ENCODE peak calls at places on chromosomes 3 and 15, in five cellular contexts. One of them, this sample, is unnamed.
A peak's percentile ranks its signal among the peaks of the same experiment; 100 is the strongest.

GRCh38 chr15:99135194-99135593 is 30.3 kb downstream of the SYNM start:
- DNase-seq in colonic mucosa: no peak
- DNase-seq in CD4-positive, CD25-positive, alpha-beta regulatory T cell: no peak
- DNase-seq in HepG2: peak; percentile 61
- DNase-seq in GM23248: no peak
- DNase-seq in this sample: no peak

GRCh38 chr3:152205097-152205593 is 63.6 kb upstream of the MBNL1 start:
- DNase-seq in colonic mucosa: no peak
- DNase-seq in CD4-positive, CD25-positive, alpha-beta regulatory T cell: peak; percentile 76
- DNase-seq in HepG2: no peak
- DNase-seq in GM23248: no peak
- DNase-seq in this sample: no peak

GRCh38 chr15:64895285-64896065 is 16.2 kb upstream of the ANKDD1A start:
- DNase-seq in colonic mucosa: no peak
- DNase-seq in CD4-positive, CD25-positive, alpha-beta regulatory T cell: peak; percentile 89
- DNase-seq in HepG2: no peak
- DNase-seq in GM23248: peak; percentile 68
- DNase-seq in this sample: no peak

GRCh38 chr3:127889461-127889863 is 25.6 kb upstream of the KBTBD12 start:
- DNase-seq in colonic mucosa: no peak
- DNase-seq in CD4-positive, CD25-positive, alpha-beta regulatory T cell: no peak
- DNase-seq in HepG2: no peak
- DNase-seq in GM23248: peak; percentile 88
- DNase-seq in this sample: no peak

GRCh38 chr3:148102156-148102555 is 595.5 kb upstream of the AGTR1 start:
- DNase-seq in colonic mucosa: no peak
- DNase-seq in CD4-positive, CD25-positive, alpha-beta regulatory T cell: no peak
- DNase-seq in HepG2: no peak
- DNase-seq in GM23248: peak; percentile 22
- DNase-seq in this sample: no peak

GRCh38 chr3:53547327-53547726 is 52.9 kb downstream of the CACNA1D start:
- DNase-seq in colonic mucosa: no peak
- DNase-seq in CD4-positive, CD25-positive, alpha-beta regulatory T cell: no peak
- DNase-seq in HepG2: no peak
- DNase-seq in GM23248: no peak
- DNase-seq in this sample: no peak

GRCh38 chr15:85702321-85703230 is 92.1 kb downstream of the KLHL25 start:
- DNase-seq in colonic mucosa: no peak
- DNase-seq in CD4-positive, CD25-positive, alpha-beta regulatory T cell: peak; percentile 60
- DNase-seq in HepG2: no peak
- DNase-seq in GM23248: peak; percentile 56
- DNase-seq in this sample: no peak

GRCh38 chr15:37995461-37996347 is 61.3 kb downstream of the TMCO5A start:
- DNase-seq in colonic mucosa: no peak
- DNase-seq in CD4-positive, CD25-positive, alpha-beta regulatory T cell: peak; percentile 33
- DNase-seq in HepG2: peak; percentile 18
- DNase-seq in GM23248: peak; percentile 89
- DNase-seq in this sample: no peak

GRCh38 chr3:71881041-71881440 is 96.1 kb upstream of the PROK2 start:
- DNase-seq in colonic mucosa: peak; percentile 34
- DNase-seq in CD4-positive, CD25-positive, alpha-beta regulatory T cell: no peak
- DNase-seq in HepG2: no peak
- DNase-seq in GM23248: no peak
- DNase-seq in this sample: no peak

GRCh38 chr15:55282284-55282833 is 7.3 kb downstream of the RAB27A start:
- DNase-seq in colonic mucosa: no peak
- DNase-seq in CD4-positive, CD25-positive, alpha-beta regulatory T cell: no peak
- DNase-seq in HepG2: no peak
- DNase-seq in GM23248: peak; percentile 82
- DNase-seq in this sample: no peak

GRCh38 chr3:32238027-32238815 is at the start of gene CMTM8:
- DNase-seq in colonic mucosa: peak; percentile 84
- DNase-seq in CD4-positive, CD25-positive, alpha-beta regulatory T cell: peak; percentile 85
- DNase-seq in HepG2: peak; percentile 69
- DNase-seq in GM23248: peak; percentile 28
- DNase-seq in this sample: peak; percentile 96

GRCh38 chr15:26848498-26848897 is 18.4 kb upstream of the GABRA5 start:
- DNase-seq in colonic mucosa: no peak
- DNase-seq in CD4-positive, CD25-positive, alpha-beta regulatory T cell: no peak
- DNase-seq in HepG2: no peak
- DNase-seq in GM23248: peak; percentile 4
- DNase-seq in this sample: no peak

GRCh38 chr15:38455096-38455495 is 1.2 kb downstream of the FAM98B start:
- DNase-seq in colonic mucosa: no peak
- DNase-seq in CD4-positive, CD25-positive, alpha-beta regulatory T cell: no peak
- DNase-seq in HepG2: no peak
- DNase-seq in GM23248: peak; percentile 57
- DNase-seq in this sample: no peak

GRCh38 chr3:61685755-61686154 is 124.4 kb downstream of the PTPRG start:
- DNase-seq in colonic mucosa: no peak
- DNase-seq in CD4-positive, CD25-positive, alpha-beta regulatory T cell: no peak
- DNase-seq in HepG2: no peak
- DNase-seq in GM23248: no peak
- DNase-seq in this sample: no peak

GRCh38 chr15:84752700-84753099 is 4.3 kb downstream of the ZNF592 start:
- DNase-seq in colonic mucosa: no peak
- DNase-seq in CD4-positive, CD25-positive, alpha-beta regulatory T cell: no peak
- DNase-seq in HepG2: peak; percentile 28
- DNase-seq in GM23248: peak; percentile 68
- DNase-seq in this sample: no peak

GRCh38 chr3:112302881-112303761 is 9.1 kb upstream of the SLC9C1 start:
- DNase-seq in colonic mucosa: no peak
- DNase-seq in CD4-positive, CD25-positive, alpha-beta regulatory T cell: peak; percentile 50
- DNase-seq in HepG2: no peak
- DNase-seq in GM23248: peak; percentile 24
- DNase-seq in this sample: peak; percentile 17

GRCh38 chr3:124639406-124640237 is 90.6 kb upstream of the UMPS start:
- DNase-seq in colonic mucosa: no peak
- DNase-seq in CD4-positive, CD25-positive, alpha-beta regulatory T cell: peak; percentile 60
- DNase-seq in HepG2: no peak
- DNase-seq in GM23248: no peak
- DNase-seq in this sample: no peak

GRCh38 chr3:116815321-116815720 is 105.7 kb downstream of the TUSC7 start:
- DNase-seq in colonic mucosa: no peak
- DNase-seq in CD4-positive, CD25-positive, alpha-beta regulatory T cell: no peak
- DNase-seq in HepG2: no peak
- DNase-seq in GM23248: no peak
- DNase-seq in this sample: no peak

GRCh38 chr3:30347679-30348216 is 258.7 kb upstream of the TGFBR2 start:
- DNase-seq in colonic mucosa: no peak
- DNase-seq in CD4-positive, CD25-positive, alpha-beta regulatory T cell: peak; percentile 78
- DNase-seq in HepG2: peak; percentile 87
- DNase-seq in GM23248: peak; percentile 97
- DNase-seq in this sample: no peak

GRCh38 chr3:60788185-60788584 is 463.1 kb downstream of the FHIT start:
- DNase-seq in colonic mucosa: no peak
- DNase-seq in CD4-positive, CD25-positive, alpha-beta regulatory T cell: no peak
- DNase-seq in HepG2: no peak
- DNase-seq in GM23248: no peak
- DNase-seq in this sample: no peak

GRCh38 chr3:74314696-74315095 is 299.8 kb downstream of the CNTN3 start:
- DNase-seq in colonic mucosa: no peak
- DNase-seq in CD4-positive, CD25-positive, alpha-beta regulatory T cell: no peak
- DNase-seq in HepG2: no peak
- DNase-seq in GM23248: peak; percentile 61
- DNase-seq in this sample: no peak

GRCh38 chr15:99109555-99110021 is 4.7 kb downstream of the SYNM start:
- DNase-seq in colonic mucosa: no peak
- DNase-seq in CD4-positive, CD25-positive, alpha-beta regulatory T cell: no peak
- DNase-seq in HepG2: no peak
- DNase-seq in GM23248: no peak
- DNase-seq in this sample: no peak

GRCh38 chr15:89179966-89180875 is 41.2 kb downstream of the RLBP1 start:
- DNase-seq in colonic mucosa: no peak
- DNase-seq in CD4-positive, CD25-positive, alpha-beta regulatory T cell: peak; percentile 11
- DNase-seq in HepG2: no peak
- DNase-seq in GM23248: no peak
- DNase-seq in this sample: no peak
- H3K4me3 ChIP-seq in colonic mucosa: no peak overlapping the region
- H3K4me3 ChIP-seq in CD4-positive, CD25-positive, alpha-beta regulatory T cell: no peak overlapping the region
- H3K4me3 ChIP-seq in HepG2: no peak overlapping the region
- H3K4me3 ChIP-seq in GM23248: no peak overlapping the region
- H3K4me3 ChIP-seq in this sample: no peak overlapping the region

GRCh38 chr15:92910451-92910850 is 10.3 kb downstream of the CHD2 start:
- DNase-seq in colonic mucosa: peak; percentile 17
- DNase-seq in CD4-positive, CD25-positive, alpha-beta regulatory T cell: no peak
- DNase-seq in HepG2: no peak
- DNase-seq in GM23248: no peak
- DNase-seq in this sample: no peak
- H3K36me3 ChIP-seq in colonic mucosa: no peaks in the 10 kb centered on the region
- H3K36me3 ChIP-seq in CD4-positive, CD25-positive, alpha-beta regulatory T cell: peaks cover 11% of the 10 kb centered on the region
- H3K36me3 ChIP-seq in HepG2: peaks cover 2% of the 10 kb centered on the region
- H3K36me3 ChIP-seq in GM23248: no peaks in the 10 kb centered on the region
- H3K36me3 ChIP-seq in this sample: no peaks in the 10 kb centered on the region

DNA sequence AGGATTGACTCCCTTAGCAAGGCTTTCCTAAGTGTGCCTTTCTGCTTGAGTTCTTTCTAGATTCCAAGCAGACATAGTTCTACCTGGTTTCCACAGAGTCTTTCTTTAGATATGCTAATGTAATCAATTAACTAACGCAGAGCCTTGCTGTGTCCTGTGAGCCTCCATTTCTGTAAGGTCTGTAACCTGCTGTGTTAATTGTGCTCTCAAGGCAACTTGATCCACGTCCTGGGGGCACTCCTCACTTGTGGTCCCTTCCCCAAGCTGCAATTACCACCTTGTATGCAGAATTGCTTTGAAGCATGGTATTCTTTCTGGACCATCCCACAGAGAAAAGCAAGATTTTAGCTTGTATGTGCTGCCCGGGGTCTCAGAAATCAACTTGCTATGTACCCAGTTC is 29.5 kb upstream of the THSD4 start:
- DNase-seq in colonic mucosa: no peak
- DNase-seq in CD4-positive, CD25-positive, alpha-beta regulatory T cell: no peak
- DNase-seq in HepG2: no peak
- DNase-seq in GM23248: no peak
- DNase-seq in this sample: peak; percentile 54
- H3K27me3 ChIP-seq in colonic mucosa: no peaks in the 10 kb centered on the region
- H3K27me3 ChIP-seq in CD4-positive, CD25-positive, alpha-beta regulatory T cell: no peaks in the 10 kb centered on the region
- H3K27me3 ChIP-seq in HepG2: no peaks in the 10 kb centered on the region
- H3K27me3 ChIP-seq in GM23248: no peaks in the 10 kb centered on the region
- H3K27me3 ChIP-seq in this sample: peaks cover 41% of the 10 kb centered on the region

GRCh38 chr3:25478964-25479726 is 51.1 kb downstream of the RARB start:
- DNase-seq in colonic mucosa: no peak
- DNase-seq in CD4-positive, CD25-positive, alpha-beta regulatory T cell: no peak
- DNase-seq in HepG2: no peak
- DNase-seq in GM23248: no peak
- DNase-seq in this sample: no peak
- H3K4me3 ChIP-seq in colonic mucosa: no peak overlapping the region
- H3K4me3 ChIP-seq in CD4-positive, CD25-positive, alpha-beta regulatory T cell: no peak overlapping the region
- H3K4me3 ChIP-seq in HepG2: no peak overlapping the region
- H3K4me3 ChIP-seq in GM23248: no peak overlapping the region
- H3K4me3 ChIP-seq in this sample: no peak overlapping the region

This sample was measured in H7.